ENCODE peak calls at places on chromosomes 4 and X, in four cellular contexts. Q, N, B and D are unnamed samples.

GRCh38 chr4:36439556-36439955 is 158.1 kb downstream of the DTHD1 start:
- DNase-seq in Q (no peak), N (no peak), B (no peak), D (no peak)

GRCh38 chr4:175833574-175834350 is 21.7 kb upstream of the GPM6A start:
- DNase-seq in Q (no peak), N (no peak), B (no peak), D (no peak)

GRCh38 chr4:52833941-52834525 is 28.1 kb upstream of the RASL11B start:
- DNase-seq in Q (no peak), N (peak; percentile 31), B (no peak), D (no peak)

GRCh38 chr4:152620915-152621314 is 58.9 kb downstream of the TMEM154 start:
- DNase-seq in Q (no peak), N (no peak), B (no peak), D (no peak)

GRCh38 chr4:125319311-125319710 is 4.6 kb downstream of the FAT4 start:
- DNase-seq in Q (no peak), N (no peak), B (no peak), D (no peak)

GRCh38 chr4:78345237-78345636 is 206.3 kb upstream of the ANXA3 start:
- DNase-seq in Q (no peak), N (no peak), B (no peak), D (no peak)

GRCh38 chrX:9816094-9816700 is 30.0 kb downstream of the SHROOM2 start:
- DNase-seq in Q (no peak), N (no peak), B (no peak), D (no peak)

GRCh38 chr4:54499308-54500074 is 158.3 kb upstream of the KIT start:
- DNase-seq in Q (no peak), N (peak; percentile 64), B (no peak), D (no peak)

GRCh38 chrX:72620550-72621145 is 48.0 kb upstream of the HDAC8 start:
- DNase-seq in Q (no peak), N (peak; percentile 58), B (peak; percentile 52), D (peak; percentile 53)

GRCh38 chr4:84254537-84254936 is 244.6 kb downstream of the NKX6-1 start:
- DNase-seq in Q (no peak), N (no peak), B (no peak), D (no peak)

GRCh38 chrX:111131572-111131971 is 35.6 kb downstream of the PAK3 start:
- DNase-seq in Q (no peak), N (peak; percentile 12), B (no peak), D (no peak)

GRCh38 chr4:47837582-47838294 is at the start of gene CORIN:
- DNase-seq in Q (peak; percentile 10), N (no peak), B (no peak), D (no peak)

GRCh38 chr4:98261291-98262271 is at the start of gene RAP1GDS1:
- DNase-seq in Q (peak; percentile 73), N (peak; percentile 71), B (peak; percentile 30), D (peak; percentile 32)

GRCh38 chrX:97398030-97398551 is 514.4 kb downstream of the RPA4 start:
- DNase-seq in Q (no peak), N (no peak), B (no peak), D (no peak)

GRCh38 chrX:97743014-97743413 is 859.3 kb downstream of the RPA4 start:
- DNase-seq in Q (no peak), N (no peak), B (no peak), D (no peak)

GRCh38 chr4:83212041-83212851 is 72.4 kb downstream of the COQ2 start:
- DNase-seq in Q (peak; percentile 26), N (no peak), B (no peak), D (no peak)